ENCODE peak calls at places on chromosomes 4 and X, in four cellular contexts. Q is CD4-positive, CD25-positive, alpha-beta regulatory T cell; Z is sciatic nerve; K is psoas muscle. L is an unnamed sample.

GRCh38 chr4:78518551-78518950 is 33.0 kb upstream of the ANXA3 start:
- DNase-seq in Z (no peak), K (no peak), Q (no peak), L (no peak)

GRCh38 chr4:64799751-64800150 is 390.5 kb upstream of the TECRL start:
- DNase-seq in Q (no peak), K (no peak), Z (no peak), L (no peak)

GRCh38 chr4:156794863-156795262 is 176.7 kb downstream of the PDGFC start:
- DNase-seq in K (no peak), Z (no peak), Q (no peak), L (no peak)

GRCh38 chr4:1855334-1856070 is 454 bp downstream of the LETM1 start:
- DNase-seq in K (peak), Z (no peak), Q (no peak), L (no peak)

GRCh38 chrX:153507484-153508178 is 9.8 kb upstream of the ATP2B3 start:
- DNase-seq in Q (peak), K (peak), Z (peak), L (peak)

GRCh38 chrX:154540897-154541535 is 5.6 kb downstream of the G6PD start:
- DNase-seq in Q (no peak), Z (no peak), K (no peak), L (no peak)

GRCh38 chrX:54534271-54534670 is 4.3 kb downstream of the GNL3L start:
- DNase-seq in K (no peak), Z (no peak), Q (no peak), L (no peak)

GRCh38 chrX:45621356-45622041 is 420.8 kb upstream of the DIPK2B start:
- DNase-seq in K (no peak), Z (no peak), Q (peak), L (no peak)

GRCh38 chr4:38385286-38386010 is 278.6 kb upstream of the KLF3 start:
- DNase-seq in K (peak), Q (no peak), Z (no peak), L (no peak)

GRCh38 chrX:108025954-108026616 is 18.8 kb upstream of the VSIG1 start:
- DNase-seq in Q (peak), K (no peak), Z (no peak), L (no peak)

GRCh38 chrX:153469811-153470410 is 465 bp downstream of the HAUS7 start:
- DNase-seq in Q (peak), Z (no peak), K (peak), L (no peak)

GRCh38 chr4:48016141-48017107 is at the start of the genes CNGA1 and NIPAL1:
- DNase-seq in Z (peak), Q (peak), K (peak), L (peak)

GRCh38 chrX:48513670-48514069 is 4.9 kb downstream of the PORCN start:
- DNase-seq in Z (no peak), Q (no peak), K (no peak), L (no peak)

GRCh38 chr4:7353846-7354610 is 80.7 kb downstream of the PSAPL1 start:
- DNase-seq in Z (no peak), K (peak), Q (no peak), L (no peak)

GRCh38 chr4:38965866-38966265 is 66.3 kb downstream of the TMEM156 start:
- DNase-seq in Z (no peak), K (no peak), Q (peak), L (no peak)

GRCh38 chr4:55864577-55865223 is 11.3 kb downstream of the EXOC1 start:
- DNase-seq in Q (no peak), Z (no peak), K (no peak), L (no peak)

GRCh38 chr4:134219043-134219442 is 17.5 kb upstream of the PABPC4L start:
- DNase-seq in Z (no peak), Q (no peak), K (no peak), L (no peak)

GRCh38 chrX:154458954-154459829 is 1.1 kb downstream of the PLXNA3 start:
- DNase-seq in K (no peak), Z (no peak), Q (peak), L (no peak)

GRCh38 chr4:52925531-52925968 is 63.4 kb downstream of the RASL11B start:
- DNase-seq in K (no peak), Z (no peak), Q (no peak), L (no peak)

GRCh38 chr4:54819044-54819443 is 161.3 kb downstream of the KIT start:
- DNase-seq in Q (no peak), Z (no peak), K (no peak), L (no peak)

GRCh38 chr4:98939892-98940298 is 11.0 kb upstream of the EIF4E start:
- DNase-seq in Q (peak), K (no peak), Z (no peak), L (no peak)

GRCh38 chr4:149735796-149736195 is 79.8 kb downstream of the IQCM start:
- DNase-seq in Q (no peak), Z (no peak), K (no peak), L (no peak)

GRCh38 chr4:158304694-158305093 is 94.4 kb downstream of the TMEM144 start:
- DNase-seq in Q (no peak), K (no peak), Z (no peak), L (no peak)

GRCh38 chr4:146134761-146135160 is 40.8 kb upstream of the LSM6 start:
- DNase-seq in K (no peak), Q (no peak), Z (no peak), L (no peak)

GRCh38 chr4:69089388-69089787 is 6.9 kb upstream of the UGT2B7 start:
- DNase-seq in Z (no peak), Q (no peak), K (no peak), L (no peak)